ENCODE peak calls at places on chromosomes 5 and 9, in eight cellular contexts. One of them, this sample, is unnamed.

GRCh38 chr5:166363071-166363470 is 1928.4 kb upstream of the WWC1 start:
- DNase-seq in AG10803: no peak
- DNase-seq in neuronal stem cell: no peak
- DNase-seq in mesenchymal stem cell: no peak
- DNase-seq in choroid plexus epithelial cell: no peak
- DNase-seq in A549: no peak
- DNase-seq in cardiac fibroblast: no peak
- DNase-seq in transverse colon: no peak
- DNase-seq in this sample: no peak

GRCh38 chr5:150918613-150919012 is 13.8 kb upstream of the ZNF300 start:
- DNase-seq in cardiac fibroblast: peak
- DNase-seq in choroid plexus epithelial cell: no peak
- DNase-seq in neuronal stem cell: no peak
- DNase-seq in AG10803: peak
- DNase-seq in A549: no peak
- DNase-seq in transverse colon: no peak
- DNase-seq in mesenchymal stem cell: peak
- DNase-seq in this sample: no peak

GRCh38 chr5:43192558-43193170 is 639 bp downstream of the NIM1K start:
- DNase-seq in neuronal stem cell: no peak
- DNase-seq in choroid plexus epithelial cell: peak
- DNase-seq in mesenchymal stem cell: peak
- DNase-seq in transverse colon: peak
- DNase-seq in A549: no peak
- DNase-seq in cardiac fibroblast: peak
- DNase-seq in AG10803: peak
- DNase-seq in this sample: no peak

GRCh38 chr5:173792781-173793547 is 95.2 kb upstream of the CPEB4 start:
- DNase-seq in choroid plexus epithelial cell: no peak
- DNase-seq in cardiac fibroblast: no peak
- DNase-seq in transverse colon: no peak
- DNase-seq in neuronal stem cell: no peak
- DNase-seq in mesenchymal stem cell: no peak
- DNase-seq in AG10803: no peak
- DNase-seq in A549: no peak
- DNase-seq in this sample: no peak

GRCh38 chr5:79743846-79744605 is 54.4 kb downstream of the CMYA5 start:
- DNase-seq in cardiac fibroblast: no peak
- DNase-seq in A549: no peak
- DNase-seq in choroid plexus epithelial cell: no peak
- DNase-seq in mesenchymal stem cell: no peak
- DNase-seq in neuronal stem cell: no peak
- DNase-seq in transverse colon: no peak
- DNase-seq in AG10803: peak
- DNase-seq in this sample: no peak

GRCh38 chr5:115586525-115587146 is 15.6 kb downstream of the TICAM2 start:
- DNase-seq in neuronal stem cell: no peak
- DNase-seq in A549: peak
- DNase-seq in AG10803: peak
- DNase-seq in transverse colon: no peak
- DNase-seq in choroid plexus epithelial cell: peak
- DNase-seq in mesenchymal stem cell: peak
- DNase-seq in cardiac fibroblast: peak
- DNase-seq in this sample: peak

GRCh38 chr9:105223544-105224140 is 20.8 kb upstream of the SLC44A1 start:
- DNase-seq in AG10803: no peak
- DNase-seq in transverse colon: no peak
- DNase-seq in cardiac fibroblast: no peak
- DNase-seq in choroid plexus epithelial cell: no peak
- DNase-seq in mesenchymal stem cell: no peak
- DNase-seq in A549: no peak
- DNase-seq in neuronal stem cell: no peak
- DNase-seq in this sample: no peak

GRCh38 chr5:66810151-66810550 is 214.0 kb downstream of the MAST4 start:
- DNase-seq in choroid plexus epithelial cell: no peak
- DNase-seq in AG10803: no peak
- DNase-seq in mesenchymal stem cell: no peak
- DNase-seq in neuronal stem cell: no peak
- DNase-seq in cardiac fibroblast: no peak
- DNase-seq in transverse colon: no peak
- DNase-seq in A549: no peak
- DNase-seq in this sample: no peak

GRCh38 chr9:123769723-123770122 is 160.2 kb downstream of the DENND1A start:
- DNase-seq in cardiac fibroblast: no peak
- DNase-seq in AG10803: peak
- DNase-seq in A549: no peak
- DNase-seq in neuronal stem cell: no peak
- DNase-seq in choroid plexus epithelial cell: no peak
- DNase-seq in transverse colon: no peak
- DNase-seq in mesenchymal stem cell: no peak
- DNase-seq in this sample: no peak

GRCh38 chr5:99398946-99399345 is 470.1 kb upstream of the CHD1 start:
- DNase-seq in mesenchymal stem cell: no peak
- DNase-seq in A549: no peak
- DNase-seq in transverse colon: no peak
- DNase-seq in neuronal stem cell: no peak
- DNase-seq in choroid plexus epithelial cell: no peak
- DNase-seq in cardiac fibroblast: no peak
- DNase-seq in AG10803: no peak
- DNase-seq in this sample: no peak

GRCh38 chr9:94933429-94933828 is 206.9 kb downstream of the AOPEP start:
- DNase-seq in choroid plexus epithelial cell: no peak
- DNase-seq in A549: no peak
- DNase-seq in mesenchymal stem cell: no peak
- DNase-seq in cardiac fibroblast: no peak
- DNase-seq in neuronal stem cell: no peak
- DNase-seq in AG10803: peak
- DNase-seq in transverse colon: no peak
- DNase-seq in this sample: no peak

GRCh38 chr9:35746583-35746982 is 2.4 kb downstream of the GBA2 start:
- DNase-seq in AG10803: no peak
- DNase-seq in transverse colon: peak
- DNase-seq in choroid plexus epithelial cell: no peak
- DNase-seq in neuronal stem cell: no peak
- DNase-seq in cardiac fibroblast: no peak
- DNase-seq in mesenchymal stem cell: no peak
- DNase-seq in A549: no peak
- DNase-seq in this sample: no peak

GRCh38 chr9:81490605-81491331 is 198.6 kb downstream of the TLE1 start:
- DNase-seq in choroid plexus epithelial cell: peak
- DNase-seq in mesenchymal stem cell: peak
- DNase-seq in neuronal stem cell: no peak
- DNase-seq in transverse colon: no peak
- DNase-seq in A549: peak
- DNase-seq in cardiac fibroblast: peak
- DNase-seq in AG10803: peak
- DNase-seq in this sample: no peak

GRCh38 chr9:121283856-121284732 is 16.1 kb downstream of the GSN start:
- DNase-seq in A549: no peak
- DNase-seq in transverse colon: no peak
- DNase-seq in neuronal stem cell: no peak
- DNase-seq in cardiac fibroblast: no peak
- DNase-seq in mesenchymal stem cell: no peak
- DNase-seq in choroid plexus epithelial cell: no peak
- DNase-seq in AG10803: no peak
- DNase-seq in this sample: no peak

GRCh38 chr5:180803181-180804128 is 849 bp upstream of the MGAT1 start:
- DNase-seq in cardiac fibroblast: peak
- DNase-seq in A549: no peak
- DNase-seq in choroid plexus epithelial cell: peak
- DNase-seq in mesenchymal stem cell: peak
- DNase-seq in AG10803: peak
- DNase-seq in neuronal stem cell: peak
- DNase-seq in transverse colon: peak
- DNase-seq in this sample: peak

GRCh38 chr9:89870207-89870606 is 265.4 kb downstream of the GADD45G start:
- DNase-seq in transverse colon: no peak
- DNase-seq in neuronal stem cell: no peak
- DNase-seq in cardiac fibroblast: no peak
- DNase-seq in choroid plexus epithelial cell: no peak
- DNase-seq in AG10803: no peak
- DNase-seq in mesenchymal stem cell: peak
- DNase-seq in A549: no peak
- DNase-seq in this sample: no peak

GRCh38 chr9:135085830-135086546 is 1.5 kb upstream of the OLFM1 start:
- DNase-seq in A549: peak
- DNase-seq in choroid plexus epithelial cell: peak
- DNase-seq in transverse colon: peak
- DNase-seq in mesenchymal stem cell: peak
- DNase-seq in neuronal stem cell: peak
- DNase-seq in AG10803: peak
- DNase-seq in cardiac fibroblast: peak
- DNase-seq in this sample: peak

GRCh38 chr5:149636861-149637246 is 55.6 kb downstream of the ARHGEF37 start:
- DNase-seq in A549: peak
- DNase-seq in choroid plexus epithelial cell: peak
- DNase-seq in mesenchymal stem cell: peak
- DNase-seq in transverse colon: no peak
- DNase-seq in neuronal stem cell: peak
- DNase-seq in cardiac fibroblast: peak
- DNase-seq in AG10803: peak
- DNase-seq in this sample: peak

GRCh38 chr5:62720036-62720441 is 141.4 kb downstream of the LRRC70 start:
- DNase-seq in transverse colon: no peak
- DNase-seq in choroid plexus epithelial cell: peak
- DNase-seq in neuronal stem cell: no peak
- DNase-seq in mesenchymal stem cell: no peak
- DNase-seq in cardiac fibroblast: peak
- DNase-seq in A549: peak
- DNase-seq in AG10803: peak
- DNase-seq in this sample: no peak

GRCh38 chr5:160367261-160367660 is 3.2 kb downstream of the C1QTNF2 start:
- DNase-seq in neuronal stem cell: no peak
- DNase-seq in mesenchymal stem cell: no peak
- DNase-seq in transverse colon: no peak
- DNase-seq in AG10803: no peak
- DNase-seq in choroid plexus epithelial cell: no peak
- DNase-seq in cardiac fibroblast: no peak
- DNase-seq in A549: no peak
- DNase-seq in this sample: no peak

GRCh38 chr5:160375166-160375565 is 4.7 kb upstream of the C1QTNF2 start:
- DNase-seq in cardiac fibroblast: no peak
- DNase-seq in mesenchymal stem cell: peak
- DNase-seq in transverse colon: no peak
- DNase-seq in choroid plexus epithelial cell: no peak
- DNase-seq in neuronal stem cell: no peak
- DNase-seq in A549: no peak
- DNase-seq in AG10803: peak
- DNase-seq in this sample: no peak

GRCh38 chr5:160366230-160366629 is 4.2 kb downstream of the C1QTNF2 start:
- DNase-seq in choroid plexus epithelial cell: no peak
- DNase-seq in neuronal stem cell: no peak
- DNase-seq in transverse colon: no peak
- DNase-seq in cardiac fibroblast: no peak
- DNase-seq in mesenchymal stem cell: no peak
- DNase-seq in A549: no peak
- DNase-seq in AG10803: no peak
- DNase-seq in this sample: no peak

GRCh38 chr5:160370713-160371034 is 248 bp upstream of the C1QTNF2 start:
- DNase-seq in A549: no peak
- DNase-seq in AG10803: no peak
- DNase-seq in mesenchymal stem cell: no peak
- DNase-seq in transverse colon: no peak
- DNase-seq in neuronal stem cell: no peak
- DNase-seq in choroid plexus epithelial cell: no peak
- DNase-seq in cardiac fibroblast: no peak
- DNase-seq in this sample: no peak

DNA sequence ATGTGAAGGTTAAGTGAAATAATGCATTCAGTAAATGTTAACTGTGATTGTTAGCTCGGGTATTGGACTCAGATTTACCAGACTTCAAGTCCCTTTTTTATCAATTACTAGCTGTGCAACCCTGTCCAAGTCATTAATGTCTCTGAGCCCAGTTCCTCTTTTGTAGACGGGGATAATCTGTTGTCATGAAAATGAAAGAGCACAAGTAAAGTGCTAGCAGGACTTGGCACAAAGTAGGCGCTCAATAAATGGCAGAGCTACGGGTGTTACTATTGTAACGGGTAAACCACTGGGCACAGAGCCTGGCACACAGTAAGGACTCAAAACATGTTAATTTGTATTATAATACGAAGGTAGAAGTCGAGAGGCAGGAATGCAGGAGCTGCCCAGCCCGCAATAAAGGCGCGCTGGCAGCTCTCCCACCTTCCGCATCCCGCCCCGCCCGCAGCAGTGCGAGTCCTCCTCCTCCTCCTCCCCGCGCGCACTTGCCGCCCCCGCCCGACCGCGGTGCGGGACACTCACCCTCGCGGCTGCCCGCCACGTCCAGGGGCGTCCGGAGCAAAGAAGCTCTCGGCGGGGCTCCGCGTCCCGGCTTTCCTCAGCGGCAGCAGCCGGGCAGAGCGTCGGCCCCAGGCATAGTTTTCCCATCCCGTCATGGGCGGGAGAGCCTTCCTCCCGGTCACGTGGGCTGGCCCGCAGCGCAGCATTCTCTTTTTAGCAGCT is at the start of gene C1QTNF2:
- DNase-seq in cardiac fibroblast: peak
- DNase-seq in A549: peak
- DNase-seq in mesenchymal stem cell: peak
- DNase-seq in neuronal stem cell: peak
- DNase-seq in transverse colon: peak
- DNase-seq in choroid plexus epithelial cell: peak
- DNase-seq in AG10803: peak
- DNase-seq in this sample: peak
- H3K4me3 ChIP-seq in cardiac fibroblast: peak
- H3K4me3 ChIP-seq in A549: peak
- H3K4me3 ChIP-seq in mesenchymal stem cell: peak
- H3K4me3 ChIP-seq in neuronal stem cell: peak
- H3K4me3 ChIP-seq in transverse colon: peak
- H3K4me3 ChIP-seq in choroid plexus epithelial cell: peak
- H3K4me3 ChIP-seq in AG10803: peak
- H3K4me3 ChIP-seq in this sample: peak

GRCh38 chr5:177357459-177358332 is at the start of gene RGS14:
- DNase-seq in A549: no peak
- DNase-seq in neuronal stem cell: no peak
- DNase-seq in mesenchymal stem cell: peak
- DNase-seq in AG10803: peak
- DNase-seq in transverse colon: peak
- DNase-seq in choroid plexus epithelial cell: peak
- DNase-seq in cardiac fibroblast: peak
- DNase-seq in this sample: no peak
- H3K4me3 ChIP-seq in A549: no peak
- H3K4me3 ChIP-seq in neuronal stem cell: no peak
- H3K4me3 ChIP-seq in mesenchymal stem cell: peak
- H3K4me3 ChIP-seq in AG10803: no peak
- H3K4me3 ChIP-seq in transverse colon: peak
- H3K4me3 ChIP-seq in choroid plexus epithelial cell: no peak
- H3K4me3 ChIP-seq in cardiac fibroblast: no peak
- H3K4me3 ChIP-seq in this sample: peak

GRCh38 chr9:36987891-36988290 is 46.2 kb downstream of the PAX5 start:
- DNase-seq in choroid plexus epithelial cell: no peak
- DNase-seq in neuronal stem cell: no peak
- DNase-seq in transverse colon: no peak
- DNase-seq in A549: no peak
- DNase-seq in AG10803: no peak
- DNase-seq in cardiac fibroblast: no peak
- DNase-seq in mesenchymal stem cell: no peak
- DNase-seq in this sample: no peak
- H3K4me3 ChIP-seq in choroid plexus epithelial cell: no peak
- H3K4me3 ChIP-seq in neuronal stem cell: no peak
- H3K4me3 ChIP-seq in transverse colon: no peak
- H3K4me3 ChIP-seq in A549: no peak
- H3K4me3 ChIP-seq in AG10803: no peak
- H3K4me3 ChIP-seq in cardiac fibroblast: no peak
- H3K4me3 ChIP-seq in mesenchymal stem cell: no peak
- H3K4me3 ChIP-seq in this sample: no peak

GRCh38 chr5:95955996-95956899 is 5.4 kb downstream of the ELL2 start:
- DNase-seq in neuronal stem cell: no peak
- DNase-seq in mesenchymal stem cell: no peak
- DNase-seq in A549: no peak
- DNase-seq in transverse colon: no peak
- DNase-seq in cardiac fibroblast: peak
- DNase-seq in choroid plexus epithelial cell: peak
- DNase-seq in AG10803: peak
- DNase-seq in this sample: no peak
- H3K4me3 ChIP-seq in neuronal stem cell: no peak
- H3K4me3 ChIP-seq in mesenchymal stem cell: no peak
- H3K4me3 ChIP-seq in A549: no peak
- H3K4me3 ChIP-seq in transverse colon: no peak
- H3K4me3 ChIP-seq in cardiac fibroblast: no peak
- H3K4me3 ChIP-seq in choroid plexus epithelial cell: no peak
- H3K4me3 ChIP-seq in AG10803: peak
- H3K4me3 ChIP-seq in this sample: no peak